ENCODE peak calls at places on chromosomes 5 and 9, in nine cellular contexts. One of them, this sample, is unnamed.

GRCh38 chr5:147113967-147114366 is 120.9 kb upstream of the STK32A start:
- DNase-seq in HFFc6: no peak
- DNase-seq in B cell: no peak
- DNase-seq in D341Med: no peak
- DNase-seq in GM12891: no peak
- DNase-seq in iris pigment epithelial cell: no peak
- DNase-seq in head of caudate nucleus: no peak
- DNase-seq in fibroblast of the conjunctiva: no peak
- DNase-seq in brain pericyte: no peak
- DNase-seq in this sample: no peak

GRCh38 chr5:15959560-15960164 is 219.9 kb downstream of the MARCHF11 start:
- DNase-seq in HFFc6: no peak
- DNase-seq in B cell: no peak
- DNase-seq in D341Med: no peak
- DNase-seq in GM12891: no peak
- DNase-seq in iris pigment epithelial cell: no peak
- DNase-seq in head of caudate nucleus: no peak
- DNase-seq in fibroblast of the conjunctiva: peak; percentile 21
- DNase-seq in brain pericyte: no peak
- DNase-seq in this sample: no peak

GRCh38 chr5:109141499-109142200 is 268.1 kb downstream of the PJA2 start:
- DNase-seq in HFFc6: no peak
- DNase-seq in B cell: no peak
- DNase-seq in D341Med: no peak
- DNase-seq in GM12891: no peak
- DNase-seq in iris pigment epithelial cell: peak; percentile 69
- DNase-seq in head of caudate nucleus: no peak
- DNase-seq in fibroblast of the conjunctiva: no peak
- DNase-seq in brain pericyte: no peak
- DNase-seq in this sample: peak; percentile 66

GRCh38 chr9:14316574-14317304 is 2.8 kb upstream of the NFIB start:
- DNase-seq in HFFc6: no peak
- DNase-seq in B cell: no peak
- DNase-seq in D341Med: no peak
- DNase-seq in GM12891: no peak
- DNase-seq in iris pigment epithelial cell: no peak
- DNase-seq in head of caudate nucleus: no peak
- DNase-seq in fibroblast of the conjunctiva: no peak
- DNase-seq in brain pericyte: no peak
- DNase-seq in this sample: no peak

GRCh38 chr9:135544981-135545635 is 818 bp upstream of the OBP2A start:
- DNase-seq in HFFc6: no peak
- DNase-seq in B cell: no peak
- DNase-seq in D341Med: no peak
- DNase-seq in GM12891: no peak
- DNase-seq in iris pigment epithelial cell: no peak
- DNase-seq in head of caudate nucleus: no peak
- DNase-seq in fibroblast of the conjunctiva: no peak
- DNase-seq in brain pericyte: no peak
- DNase-seq in this sample: no peak

GRCh38 chr5:11166906-11167305 is 405.9 kb upstream of the DAP start:
- DNase-seq in HFFc6: no peak
- DNase-seq in B cell: no peak
- DNase-seq in D341Med: no peak
- DNase-seq in GM12891: no peak
- DNase-seq in iris pigment epithelial cell: no peak
- DNase-seq in head of caudate nucleus: peak; percentile 23
- DNase-seq in fibroblast of the conjunctiva: no peak
- DNase-seq in brain pericyte: no peak
- DNase-seq in this sample: no peak

GRCh38 chr5:83586874-83587776 is 115.6 kb downstream of the VCAN start:
- DNase-seq in HFFc6: no peak
- DNase-seq in B cell: no peak
- DNase-seq in D341Med: no peak
- DNase-seq in GM12891: no peak
- DNase-seq in iris pigment epithelial cell: peak; percentile 45
- DNase-seq in head of caudate nucleus: no peak
- DNase-seq in fibroblast of the conjunctiva: peak; percentile 78
- DNase-seq in brain pericyte: no peak
- DNase-seq in this sample: peak; percentile 68

GRCh38 chr9:99023831-99024230 is 80.1 kb downstream of the COL15A1 start:
- DNase-seq in HFFc6: no peak
- DNase-seq in B cell: no peak
- DNase-seq in D341Med: peak; percentile 72
- DNase-seq in GM12891: no peak
- DNase-seq in iris pigment epithelial cell: peak; percentile 61
- DNase-seq in head of caudate nucleus: no peak
- DNase-seq in fibroblast of the conjunctiva: no peak
- DNase-seq in brain pericyte: peak; percentile 47
- DNase-seq in this sample: peak; percentile 58

GRCh38 chr5:174424219-174425053 is 299.9 kb upstream of the MSX2 start:
- DNase-seq in HFFc6: no peak
- DNase-seq in B cell: no peak
- DNase-seq in D341Med: peak; percentile 56
- DNase-seq in GM12891: no peak
- DNase-seq in iris pigment epithelial cell: no peak
- DNase-seq in head of caudate nucleus: peak; percentile 39
- DNase-seq in fibroblast of the conjunctiva: no peak
- DNase-seq in brain pericyte: no peak
- DNase-seq in this sample: no peak

GRCh38 chr5:141753971-141754713 is 72.1 kb upstream of the ARAP3 start:
- DNase-seq in HFFc6: no peak
- DNase-seq in B cell: peak; percentile 41
- DNase-seq in D341Med: no peak
- DNase-seq in GM12891: no peak
- DNase-seq in iris pigment epithelial cell: peak; percentile 32
- DNase-seq in head of caudate nucleus: no peak
- DNase-seq in fibroblast of the conjunctiva: no peak
- DNase-seq in brain pericyte: no peak
- DNase-seq in this sample: peak; percentile 24

GRCh38 chr9:122325124-122325523 is 45.7 kb upstream of the PTGS1 start:
- DNase-seq in HFFc6: peak; percentile 13
- DNase-seq in B cell: no peak
- DNase-seq in D341Med: no peak
- DNase-seq in GM12891: no peak
- DNase-seq in iris pigment epithelial cell: peak; percentile 70
- DNase-seq in head of caudate nucleus: no peak
- DNase-seq in fibroblast of the conjunctiva: no peak
- DNase-seq in brain pericyte: no peak
- DNase-seq in this sample: peak; percentile 52

GRCh38 chr5:38780950-38781349 is 64.9 kb upstream of the OSMR start:
- DNase-seq in HFFc6: peak; percentile 27
- DNase-seq in B cell: no peak
- DNase-seq in D341Med: no peak
- DNase-seq in GM12891: no peak
- DNase-seq in iris pigment epithelial cell: peak; percentile 90
- DNase-seq in head of caudate nucleus: peak; percentile 51
- DNase-seq in fibroblast of the conjunctiva: peak; percentile 91
- DNase-seq in brain pericyte: peak; percentile 63
- DNase-seq in this sample: peak; percentile 66

GRCh38 chr9:126694206-126695081 is 80.7 kb downstream of the LMX1B start:
- DNase-seq in HFFc6: no peak
- DNase-seq in B cell: peak; percentile 17
- DNase-seq in D341Med: no peak
- DNase-seq in GM12891: no peak
- DNase-seq in iris pigment epithelial cell: no peak
- DNase-seq in head of caudate nucleus: no peak
- DNase-seq in fibroblast of the conjunctiva: no peak
- DNase-seq in brain pericyte: no peak
- DNase-seq in this sample: no peak

GRCh38 chr9:94859226-94859625 is 132.7 kb downstream of the AOPEP start:
- DNase-seq in HFFc6: no peak
- DNase-seq in B cell: no peak
- DNase-seq in D341Med: no peak
- DNase-seq in GM12891: no peak
- DNase-seq in iris pigment epithelial cell: no peak
- DNase-seq in head of caudate nucleus: no peak
- DNase-seq in fibroblast of the conjunctiva: no peak
- DNase-seq in brain pericyte: no peak
- DNase-seq in this sample: no peak

GRCh38 chr9:116190997-116191396 is 37.4 kb downstream of the PAPPA start:
- DNase-seq in HFFc6: peak; percentile 86
- DNase-seq in B cell: no peak
- DNase-seq in D341Med: no peak
- DNase-seq in GM12891: no peak
- DNase-seq in iris pigment epithelial cell: peak; percentile 90
- DNase-seq in head of caudate nucleus: no peak
- DNase-seq in fibroblast of the conjunctiva: no peak
- DNase-seq in brain pericyte: no peak
- DNase-seq in this sample: peak; percentile 92

GRCh38 chr5:132425009-132425937 is 55.8 kb downstream of the SLC22A5 start:
- DNase-seq in HFFc6: peak; percentile 85
- DNase-seq in B cell: peak; percentile 74
- DNase-seq in D341Med: no peak
- DNase-seq in GM12891: peak; percentile 42
- DNase-seq in iris pigment epithelial cell: peak; percentile 92
- DNase-seq in head of caudate nucleus: no peak
- DNase-seq in fibroblast of the conjunctiva: no peak
- DNase-seq in brain pericyte: no peak
- DNase-seq in this sample: peak; percentile 95

GRCh38 chr5:179284751-179285191 is 60.5 kb downstream of the ADAMTS2 start:
- DNase-seq in HFFc6: no peak
- DNase-seq in B cell: no peak
- DNase-seq in D341Med: no peak
- DNase-seq in GM12891: no peak
- DNase-seq in iris pigment epithelial cell: no peak
- DNase-seq in head of caudate nucleus: no peak
- DNase-seq in fibroblast of the conjunctiva: no peak
- DNase-seq in brain pericyte: no peak
- DNase-seq in this sample: peak; percentile 40

This sample was measured in IMR-90.